ENCODE peak calls at places on chromosome 13, in nine cellular contexts. J is A549, S is OCI-LY7, W is AG10803, C is fibroblast of lung, O is thoracic aorta, M is K562, F is nephron progenitor cell, A is foreskin fibroblast. T is an unnamed sample.

GRCh38 chr13:43206858-43207257 is 183.5 kb downstream of the DNAJC15 start:
- DNase-seq in J (no peak), S (no peak), W (peak), C (no peak), O (no peak), M (no peak), F (no peak), A (no peak), T (peak)

GRCh38 chr13:42066542-42066941 is 18.1 kb downstream of the DGKH start:
- DNase-seq in J (no peak), S (no peak), W (peak), C (peak), O (no peak), M (no peak), F (no peak), A (peak), T (peak)

GRCh38 chr13:40863723-40864122 is 74.3 kb downstream of the SLC25A15 start:
- DNase-seq in J (no peak), S (no peak), W (no peak), C (no peak), O (no peak), M (no peak), F (no peak), A (no peak), T (no peak)

GRCh38 chr13:84025828-84026227 is 143.6 kb upstream of the SLITRK1 start:
- DNase-seq in J (no peak), S (no peak), W (no peak), C (no peak), O (no peak), M (no peak), F (no peak), A (no peak), T (no peak)

GRCh38 chr13:79450110-79450509 is 30.8 kb upstream of the NDFIP2 start:
- DNase-seq in J (no peak), S (no peak), W (no peak), C (no peak), O (no peak), M (no peak), F (no peak), A (no peak), T (no peak)

GRCh38 chr13:113023217-113023597 is 54.2 kb downstream of the MCF2L start:
- DNase-seq in J (no peak), S (no peak), W (no peak), C (no peak), O (no peak), M (no peak), F (no peak), A (no peak), T (no peak)

GRCh38 chr13:34044660-34045080 is 226.7 kb downstream of the RFC3 start:
- DNase-seq in J (peak), S (no peak), W (peak), C (peak), O (no peak), M (no peak), F (no peak), A (peak), T (peak)

GRCh38 chr13:59360108-59360507 is 803.6 kb downstream of the DIAPH3 start:
- DNase-seq in J (no peak), S (no peak), W (no peak), C (no peak), O (no peak), M (no peak), F (no peak), A (no peak), T (no peak)

GRCh38 chr13:99991806-99992242 is 10.2 kb downstream of the ZIC2 start:
- DNase-seq in J (no peak), S (no peak), W (no peak), C (no peak), O (no peak), M (no peak), F (peak), A (no peak), T (no peak)

GRCh38 chr13:59774511-59774911 is 389.2 kb downstream of the DIAPH3 start:
- DNase-seq in J (peak), S (no peak), W (peak), C (peak), O (no peak), M (no peak), F (peak), A (peak), T (peak)

GRCh38 chr13:20121154-20121515 is 39.7 kb downstream of the GJA3 start:
- DNase-seq in J (no peak), S (no peak), W (peak), C (peak), O (no peak), M (no peak), F (no peak), A (no peak), T (no peak)

GRCh38 chr13:41458939-41459753 is 1.8 kb downstream of the RGCC start:
- DNase-seq in J (peak), S (peak), W (peak), C (peak), O (no peak), M (peak), F (no peak), A (peak), T (peak)

GRCh38 chr13:33543631-33544030 is 258.1 kb upstream of the STARD13 start:
- DNase-seq in J (no peak), S (peak), W (no peak), C (peak), O (no peak), M (no peak), F (no peak), A (no peak), T (no peak)

GRCh38 chr13:50389726-50390125 is 374.5 kb downstream of the KCNRG start:
- DNase-seq in J (no peak), S (no peak), W (no peak), C (peak), O (no peak), M (no peak), F (no peak), A (no peak), T (no peak)

GRCh38 chr13:37395544-37395943 is 203.0 kb downstream of the POSTN start:
- DNase-seq in J (no peak), S (no peak), W (no peak), C (no peak), O (no peak), M (no peak), F (no peak), A (no peak), T (no peak)

GRCh38 chr13:40336228-40337221 is 329.9 kb downstream of the FOXO1 start:
- DNase-seq in J (peak), S (no peak), W (no peak), C (no peak), O (no peak), M (no peak), F (no peak), A (no peak), T (no peak)

GRCh38 chr13:113742000-113742441 is 17.0 kb upstream of the TMEM255B start:
- DNase-seq in J (peak), S (no peak), W (peak), C (peak), O (no peak), M (peak), F (peak), A (peak), T (no peak)

GRCh38 chr13:114118763-114119123 is 13.7 kb downstream of the RASA3 start:
- DNase-seq in J (no peak), S (no peak), W (peak), C (peak), O (no peak), M (no peak), F (no peak), A (no peak), T (no peak)

GRCh38 chr13:27199691-27200090 is 28.1 kb upstream of the USP12 start:
- DNase-seq in J (no peak), S (no peak), W (no peak), C (no peak), O (no peak), M (no peak), F (no peak), A (no peak), T (no peak)

GRCh38 chr13:24460256-24460655 is 52.3 kb downstream of the PARP4 start:
- DNase-seq in J (no peak), S (no peak), W (no peak), C (no peak), O (no peak), M (no peak), F (no peak), A (no peak), T (no peak)

GRCh38 chr13:43865892-43866291 is 13.6 kb downstream of the CCDC122 start:
- DNase-seq in J (peak), S (no peak), W (peak), C (peak), O (no peak), M (no peak), F (no peak), A (peak), T (peak)

GRCh38 chr13:35824395-35824794 is 306.8 kb downstream of the DCLK1 start:
- DNase-seq in J (no peak), S (no peak), W (no peak), C (no peak), O (no peak), M (no peak), F (no peak), A (no peak), T (no peak)

GRCh38 chr13:65339236-65339635 is 1890.9 kb downstream of the PCDH9 start:
- DNase-seq in J (no peak), S (no peak), W (no peak), C (peak), O (no peak), M (no peak), F (no peak), A (no peak), T (no peak)

GRCh38 chr13:94009696-94010095 is 469.8 kb downstream of the DCT start:
- DNase-seq in J (no peak), S (no peak), W (peak), C (peak), O (no peak), M (no peak), F (no peak), A (peak), T (no peak)

GRCh38 chr13:88085036-88085435 is 413.9 kb downstream of the SLITRK5 start:
- DNase-seq in J (no peak), S (no peak), W (no peak), C (peak), O (no peak), M (no peak), F (no peak), A (no peak), T (no peak)

GRCh38 chr13:77555246-77555645 is 19.7 kb downstream of the SCEL start:
- DNase-seq in J (no peak), S (no peak), W (no peak), C (no peak), O (no peak), M (no peak), F (no peak), A (no peak), T (no peak)

GRCh38 chr13:71360041-71360440 is 507.0 kb downstream of the DACH1 start:
- DNase-seq in J (no peak), S (no peak), W (no peak), C (peak), O (no peak), M (no peak), F (no peak), A (no peak), T (no peak)

GRCh38 chr13:40399756-40400155 is 266.7 kb downstream of the FOXO1 start:
- DNase-seq in J (no peak), S (no peak), W (no peak), C (no peak), O (no peak), M (no peak), F (no peak), A (no peak), T (no peak)

GRCh38 chr13:24502567-24503375 is 9.8 kb downstream of the PARP4 start:
- DNase-seq in J (peak), S (no peak), W (peak), C (peak), O (no peak), M (peak), F (no peak), A (peak), T (no peak)

GRCh38 chr13:75725784-75726183 is 89.7 kb downstream of the LMO7 start:
- DNase-seq in J (no peak), S (no peak), W (no peak), C (no peak), O (no peak), M (no peak), F (no peak), A (no peak), T (no peak)

GRCh38 chr13:23750383-23751121 is 138.6 kb downstream of the MIPEP start:
- DNase-seq in J (no peak), S (no peak), W (no peak), C (no peak), O (no peak), M (no peak), F (no peak), A (no peak), T (no peak)

GRCh38 chr13:110506859-110507566 is 54.5 kb downstream of the RAB20 start:
- DNase-seq in J (peak), S (no peak), W (no peak), C (peak), O (no peak), M (peak), F (no peak), A (no peak), T (no peak)

GRCh38 chr13:72556945-72557344 is 170.5 kb downstream of the MZT1 start:
- DNase-seq in J (no peak), S (no peak), W (no peak), C (no peak), O (no peak), M (no peak), F (no peak), A (no peak), T (no peak)

GRCh38 chr13:65330691-65331090 is 1899.4 kb downstream of the PCDH9 start:
- DNase-seq in J (no peak), S (no peak), W (no peak), C (no peak), O (no peak), M (no peak), F (no peak), A (no peak), T (no peak)

GRCh38 chr13:74062933-74063332 is 71.3 kb downstream of the KLF12 start:
- DNase-seq in J (no peak), S (peak), W (peak), C (peak), O (peak), M (no peak), F (no peak), A (no peak), T (no peak)

GRCh38 chr13:44078806-44079378 is 199.2 kb downstream of the LACC1 start:
- DNase-seq in J (no peak), S (no peak), W (no peak), C (no peak), O (no peak), M (no peak), F (no peak), A (no peak), T (no peak)

GRCh38 chr13:98494769-98495168 is 82.1 kb downstream of the STK24 start:
- DNase-seq in J (no peak), S (no peak), W (no peak), C (no peak), O (no peak), M (no peak), F (no peak), A (no peak), T (no peak)

GRCh38 chr13:102870677-102871415 is 25.0 kb downstream of the ERCC5 start:
- DNase-seq in J (peak), S (peak), W (peak), C (peak), O (no peak), M (peak), F (peak), A (peak), T (no peak)

GRCh38 chr13:28655566-28655965 is 3.4 kb upstream of the POMP start:
- DNase-seq in J (no peak), S (no peak), W (peak), C (peak), O (no peak), M (no peak), F (no peak), A (peak), T (no peak)

GRCh38 chr13:28658796-28659610 is at the start of gene POMP:
- DNase-seq in J (peak), S (peak), W (peak), C (peak), O (peak), M (peak), F (peak), A (peak), T (peak)

GRCh38 chr13:28659611-28659970 is 661 bp downstream of the POMP start:
- DNase-seq in J (no peak), S (no peak), W (peak), C (peak), O (no peak), M (peak), F (no peak), A (peak), T (no peak)

GRCh38 chr13:28658539-28658795 is 463 bp upstream of the POMP start:
- DNase-seq in J (no peak), S (no peak), W (peak), C (no peak), O (no peak), M (peak), F (no peak), A (no peak), T (no peak)

DNA sequence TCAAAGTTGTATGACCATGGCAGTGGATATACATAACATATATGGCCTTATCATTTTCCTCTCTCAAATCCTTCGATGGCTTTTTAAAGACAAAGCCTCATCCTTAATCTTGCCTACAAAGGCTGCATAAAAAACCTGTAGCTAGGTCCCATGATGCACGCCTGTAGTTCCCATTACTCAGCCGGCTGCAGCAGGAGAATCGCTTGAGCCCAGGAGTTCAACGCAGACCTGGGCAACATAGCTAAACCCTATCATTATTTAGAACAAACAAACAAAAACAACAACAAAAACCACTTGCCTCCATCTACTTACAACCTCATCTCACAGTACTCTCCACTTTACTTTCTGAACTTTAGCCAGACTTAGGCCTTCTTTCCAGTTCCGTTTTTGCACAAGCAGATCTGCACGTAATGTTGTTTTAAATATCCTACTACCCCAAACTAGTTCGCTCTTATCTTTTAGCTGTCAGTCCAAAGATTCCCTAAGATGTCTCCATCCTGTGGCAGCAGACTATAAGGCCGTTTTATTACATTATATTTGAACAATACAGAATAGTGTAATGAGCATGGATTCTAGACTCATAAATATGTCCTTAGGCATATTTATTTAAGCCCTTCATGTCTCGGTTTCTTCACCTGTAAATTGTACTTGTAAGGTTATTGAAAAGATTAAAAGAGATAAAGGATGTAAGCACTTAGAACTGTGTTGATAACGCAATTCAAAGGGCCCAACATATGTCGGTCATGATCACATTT is 969 bp upstream of the POMP start:
- DNase-seq in J (peak), S (peak), W (peak), C (peak), O (no peak), M (peak), F (no peak), A (no peak), T (no peak)
- TF ChIP-seq CTCF in J (no peak), S (peak), W (peak), C (peak), O (no peak), M (peak), F (no peak), A (peak), T (peak)

GRCh38 chr13:92967923-92968322 is 258.7 kb upstream of the GPC6 start:
- DNase-seq in J (peak), S (no peak), W (peak), C (no peak), O (no peak), M (no peak), F (no peak), A (peak), T (no peak)
- TF ChIP-seq CTCF in J (peak), S (no peak), W (peak), C (no peak), O (no peak), M (no peak), F (no peak), A (peak), T (peak)

GRCh38 chr13:48750588-48751383 is 97.1 kb downstream of the CYSLTR2 start:
- DNase-seq in J (no peak), S (no peak), W (peak), C (peak), O (no peak), M (no peak), F (no peak), A (peak), T (no peak)
- TF ChIP-seq CTCF in J (no peak), S (no peak), W (peak), C (peak), O (peak), M (no peak), F (no peak), A (no peak), T (peak)

GRCh38 chr13:30731658-30732390 is 3.5 kb upstream of the ALOX5AP start:
- DNase-seq in J (no peak), S (no peak), W (no peak), C (no peak), O (no peak), M (no peak), F (no peak), A (no peak), T (no peak)
- TF ChIP-seq CTCF in J (no peak), S (no peak), W (no peak), C (no peak), O (no peak), M (no peak), F (no peak), A (no peak), T (no peak)

GRCh38 chr13:53781941-53782340 is 753.3 kb downstream of the OLFM4 start:
- DNase-seq in J (no peak), S (no peak), W (no peak), C (peak), O (no peak), M (no peak), F (peak), A (no peak), T (no peak)
- TF ChIP-seq CTCF in J (no peak), S (no peak), W (no peak), C (no peak), O (no peak), M (no peak), F (no peak), A (no peak), T (no peak)

GRCh38 chr13:52344108-52344507 is 61.9 kb downstream of the THSD1 start:
- DNase-seq in J (no peak), S (no peak), W (peak), C (peak), O (no peak), M (no peak), F (no peak), A (no peak), T (no peak)
- TF ChIP-seq CTCF in J (no peak), S (no peak), W (no peak), C (no peak), O (no peak), M (no peak), F (no peak), A (no peak), T (no peak)

GRCh38 chr13:86464193-86464592 is 665.0 kb upstream of the SLITRK6 start:
- DNase-seq in J (peak), S (no peak), W (no peak), C (peak), O (no peak), M (no peak), F (no peak), A (no peak), T (no peak)
- TF ChIP-seq CTCF in J (no peak), S (peak), W (no peak), C (peak), O (no peak), M (no peak), F (peak), A (no peak), T (no peak)

GRCh38 chr13:101453784-101454201 is 1.3 kb downstream of the ITGBL1 start:
- DNase-seq in J (no peak), S (no peak), W (peak), C (no peak), O (no peak), M (no peak), F (no peak), A (no peak), T (no peak)
- TF ChIP-seq CTCF in J (no peak), S (no peak), W (no peak), C (peak), O (peak), M (no peak), F (no peak), A (no peak), T (peak)

DNA sequence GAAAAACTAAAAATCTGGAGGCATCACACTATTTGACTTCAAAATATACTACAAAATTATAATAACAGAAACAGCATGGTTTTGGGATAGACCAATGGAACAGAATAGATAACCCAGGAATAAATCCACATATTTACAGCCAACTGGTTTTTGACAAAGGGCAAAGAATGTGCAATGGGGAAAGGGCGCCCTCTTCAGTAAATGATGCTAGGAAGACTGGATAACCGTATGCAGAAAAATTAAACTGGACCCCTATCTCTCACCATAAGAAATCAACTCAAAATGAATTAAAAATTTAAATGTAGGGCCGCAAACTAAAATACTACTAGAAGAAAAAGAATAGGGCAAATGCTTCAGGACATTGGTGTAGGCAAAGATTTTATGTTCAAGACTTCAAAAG is 440.5 kb upstream of the SGCG start:
- DNase-seq in J (peak), S (no peak), W (no peak), C (peak), O (no peak), M (no peak), F (no peak), A (no peak), T (no peak)
- TF ChIP-seq CTCF in J (no peak), S (peak), W (no peak), C (peak), O (no peak), M (peak), F (peak), A (no peak), T (no peak)